ENCODE peak calls at places on chromosomes 16 and 17, in four cellular contexts. One of them, this sample, is unnamed.

GRCh38 chr16:9033125-9033830 is 58.2 kb upstream of the HAPSTR1 start:
- DNase-seq in HepG2: peak; percentile 76
- DNase-seq in K562: peak; percentile 50
- DNase-seq in A549: peak; percentile 81
- DNase-seq in this sample: no peak

GRCh38 chr17:4229627-4230026 is 34.2 kb downstream of the ANKFY1 start:
- DNase-seq in HepG2: no peak
- DNase-seq in K562: no peak
- DNase-seq in A549: no peak
- DNase-seq in this sample: no peak

GRCh38 chr16:85275533-85276249 is 163.4 kb upstream of the CIBAR2 start:
- DNase-seq in A549: peak; percentile 86
- DNase-seq in HepG2: peak; percentile 60
- DNase-seq in K562: peak; percentile 93
- DNase-seq in this sample: peak; percentile 96

GRCh38 chr17:4173771-4174170 is 30.8 kb downstream of the CYB5D2 start:
- DNase-seq in HepG2: no peak
- DNase-seq in K562: no peak
- DNase-seq in A549: no peak
- DNase-seq in this sample: no peak

GRCh38 chr17:6437466-6437865 is 2.5 kb upstream of the AIPL1 start:
- DNase-seq in K562: no peak
- DNase-seq in HepG2: no peak
- DNase-seq in A549: no peak
- DNase-seq in this sample: no peak

GRCh38 chr17:58325976-58326468 is 2.6 kb downstream of the TSPOAP1 start:
- DNase-seq in A549: no peak
- DNase-seq in HepG2: no peak
- DNase-seq in K562: no peak
- DNase-seq in this sample: no peak

GRCh38 chr17:40432864-40433528 is 10.3 kb upstream of the IGFBP4 start:
- DNase-seq in K562: peak; percentile 33
- DNase-seq in A549: no peak
- DNase-seq in HepG2: no peak
- DNase-seq in this sample: no peak

GRCh38 chr16:74724820-74725549 is 24.3 kb upstream of the MLKL start:
- DNase-seq in HepG2: no peak
- DNase-seq in K562: no peak
- DNase-seq in A549: no peak
- DNase-seq in this sample: no peak

GRCh38 chr16:15435216-15435864 is 952 bp downstream of the BMERB1 start:
- DNase-seq in K562: no peak
- DNase-seq in A549: no peak
- DNase-seq in HepG2: no peak
- DNase-seq in this sample: no peak

GRCh38 chr17:72376486-72377345 is 255.9 kb downstream of the SOX9 start:
- DNase-seq in HepG2: no peak
- DNase-seq in K562: no peak
- DNase-seq in A549: no peak
- DNase-seq in this sample: no peak

GRCh38 chr16:56985288-56985961 is 3.9 kb upstream of the NLRC5 start:
- DNase-seq in K562: no peak
- DNase-seq in HepG2: no peak
- DNase-seq in A549: peak; percentile 89
- DNase-seq in this sample: no peak

GRCh38 chr16:75266738-75267630 is 15.6 kb upstream of the BCAR1 start:
- DNase-seq in K562: no peak
- DNase-seq in HepG2: no peak
- DNase-seq in A549: no peak
- DNase-seq in this sample: no peak

GRCh38 chr16:5381481-5381880 is 283.9 kb upstream of the EEF2KMT start:
- DNase-seq in K562: no peak
- DNase-seq in HepG2: no peak
- DNase-seq in A549: no peak
- DNase-seq in this sample: no peak

GRCh38 chr17:75763613-75764416 is 1.2 kb downstream of the GALK1 start:
- DNase-seq in A549: no peak
- DNase-seq in HepG2: peak; percentile 74
- DNase-seq in K562: no peak
- DNase-seq in this sample: no peak

GRCh38 chr17:75764417-75764710 is 628 bp downstream of the GALK1 start:
- DNase-seq in A549: no peak
- DNase-seq in HepG2: no peak
- DNase-seq in K562: no peak
- DNase-seq in this sample: no peak

GRCh38 chr17:75762513-75763268 is 2.3 kb downstream of the GALK1 start:
- DNase-seq in K562: no peak
- DNase-seq in A549: no peak
- DNase-seq in HepG2: no peak
- DNase-seq in this sample: no peak

GRCh38 chr17:75764711-75765421 is at the start of gene GALK1:
- DNase-seq in A549: peak; percentile 81
- DNase-seq in HepG2: peak; percentile 59
- DNase-seq in K562: peak; percentile 89
- DNase-seq in this sample: no peak

DNA sequence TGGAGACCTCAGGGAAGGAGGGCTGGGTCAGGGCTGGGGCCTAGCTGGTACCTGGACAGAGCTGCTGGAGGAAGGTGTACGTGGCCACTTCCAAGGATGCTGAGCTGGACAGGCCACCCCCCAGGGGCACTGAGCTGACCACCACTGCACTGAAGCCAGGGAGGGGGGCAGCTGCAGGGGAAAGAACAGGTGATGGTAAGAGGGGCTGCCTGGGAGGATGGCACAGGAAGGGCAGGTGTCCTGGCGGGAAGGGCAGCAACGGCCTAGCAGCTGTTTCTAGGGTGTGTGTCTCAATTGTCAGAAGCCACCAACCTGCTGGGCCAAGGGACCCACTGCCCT is 1.8 kb downstream of the GALK1 start:
- DNase-seq in K562: no peak
- DNase-seq in A549: no peak
- DNase-seq in HepG2: no peak
- DNase-seq in this sample: no peak
- TF ChIP-seq RNF2 in K562: no peak
- TF ChIP-seq RNF2 in A549: no peak
- TF ChIP-seq RNF2 in HepG2: no peak
- TF ChIP-seq RNF2 in this sample: no peak

GRCh38 chr17:73388578-73388905 is 76.7 kb upstream of the CDC42EP4 start:
- DNase-seq in A549: no peak
- DNase-seq in HepG2: no peak
- DNase-seq in K562: no peak
- DNase-seq in this sample: no peak
- H3K4me3 ChIP-seq in A549: no peak overlapping the region
- H3K4me3 ChIP-seq in HepG2: no peak overlapping the region
- H3K4me3 ChIP-seq in K562: no peak overlapping the region
- H3K4me3 ChIP-seq in this sample: no peak overlapping the region

GRCh38 chr17:55433029-55433628 is 11.5 kb upstream of the MMD start:
- DNase-seq in K562: no peak
- DNase-seq in A549: peak; percentile 71
- DNase-seq in HepG2: peak; percentile 85
- DNase-seq in this sample: no peak

GRCh38 chr17:55435408-55435807 is 13.8 kb upstream of the MMD start:
- DNase-seq in A549: no peak
- DNase-seq in K562: no peak
- DNase-seq in HepG2: no peak
- DNase-seq in this sample: no peak

GRCh38 chr17:55434721-55435120 is 13.1 kb upstream of the MMD start:
- DNase-seq in A549: no peak
- DNase-seq in HepG2: no peak
- DNase-seq in K562: no peak
- DNase-seq in this sample: no peak

GRCh38 chr17:55432358-55433028 is 10.9 kb upstream of the MMD start:
- DNase-seq in K562: no peak
- DNase-seq in A549: no peak
- DNase-seq in HepG2: no peak
- DNase-seq in this sample: no peak

GRCh38 chr17:55433629-55434422 is 12.2 kb upstream of the MMD start:
- DNase-seq in K562: no peak
- DNase-seq in HepG2: peak; percentile 99
- DNase-seq in A549: peak; percentile 80
- DNase-seq in this sample: no peak
- TF ChIP-seq RNF2 in K562: no peak
- TF ChIP-seq RNF2 in HepG2: peak; percentile 22
- TF ChIP-seq RNF2 in A549: no peak
- TF ChIP-seq RNF2 in this sample: no peak

GRCh38 chr16:17252064-17252463 is 218.7 kb downstream of the XYLT1 start:
- DNase-seq in A549: no peak
- DNase-seq in K562: no peak
- DNase-seq in HepG2: no peak
- DNase-seq in this sample: no peak
- H3K4me3 ChIP-seq in A549: no peak overlapping the region
- H3K4me3 ChIP-seq in K562: no peak overlapping the region
- H3K4me3 ChIP-seq in HepG2: no peak overlapping the region
- H3K4me3 ChIP-seq in this sample: no peak overlapping the region

DNA sequence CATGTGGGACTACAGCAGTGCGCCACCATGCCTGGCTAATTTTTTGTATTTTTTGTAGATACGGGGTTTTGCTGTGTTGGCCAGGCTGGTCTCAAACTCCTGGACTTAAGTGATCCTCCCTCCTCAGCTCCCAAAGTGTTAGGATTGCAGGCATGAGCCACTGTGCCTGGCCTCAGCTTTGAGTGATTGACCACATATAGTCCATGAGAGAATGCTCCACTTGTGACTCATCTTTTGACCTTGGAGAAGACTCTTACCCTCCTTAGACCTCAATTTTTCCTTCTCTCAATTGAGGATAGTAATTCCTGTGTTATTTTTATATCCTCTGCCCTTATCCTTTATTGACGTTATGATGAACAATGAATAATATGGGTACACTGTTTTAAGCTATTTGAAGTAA is 30.9 kb upstream of the DUSP14 start:
- DNase-seq in A549: no peak
- DNase-seq in HepG2: no peak
- DNase-seq in K562: no peak
- DNase-seq in this sample: no peak
- TF ChIP-seq RNF2 in A549: no peak
- TF ChIP-seq RNF2 in HepG2: no peak
- TF ChIP-seq RNF2 in K562: no peak
- TF ChIP-seq RNF2 in this sample: no peak

GRCh38 chr16:589658-590159 is at the start of gene RAB40C:
- DNase-seq in K562: peak; percentile 98
- DNase-seq in A549: peak; percentile 93
- DNase-seq in HepG2: peak; percentile 93
- DNase-seq in this sample: peak; percentile 91

GRCh38 chr16:588639-588888 is 1.3 kb upstream of the RAB40C start:
- DNase-seq in K562: no peak
- DNase-seq in A549: no peak
- DNase-seq in HepG2: no peak
- DNase-seq in this sample: peak; percentile 71

GRCh38 chr16:590165-590874 is 454 bp downstream of the RAB40C start:
- DNase-seq in K562: peak; percentile 31
- DNase-seq in HepG2: no peak
- DNase-seq in A549: no peak
- DNase-seq in this sample: no peak

GRCh38 chr16:590875-591200 is 972 bp downstream of the RAB40C start:
- DNase-seq in K562: no peak
- DNase-seq in A549: no peak
- DNase-seq in HepG2: no peak
- DNase-seq in this sample: no peak

GRCh38 chr16:588889-589657 is 793 bp upstream of the RAB40C start:
- DNase-seq in K562: peak; percentile 95
- DNase-seq in HepG2: peak; percentile 89
- DNase-seq in A549: peak; percentile 81
- DNase-seq in this sample: peak; percentile 100
- H3K4me3 ChIP-seq in K562: peak overlapping the region; percentile 71
- H3K4me3 ChIP-seq in HepG2: peak overlapping the region; percentile 94
- H3K4me3 ChIP-seq in A549: peak overlapping the region; percentile 90
- H3K4me3 ChIP-seq in this sample: peak overlapping the region; percentile 94

DNA sequence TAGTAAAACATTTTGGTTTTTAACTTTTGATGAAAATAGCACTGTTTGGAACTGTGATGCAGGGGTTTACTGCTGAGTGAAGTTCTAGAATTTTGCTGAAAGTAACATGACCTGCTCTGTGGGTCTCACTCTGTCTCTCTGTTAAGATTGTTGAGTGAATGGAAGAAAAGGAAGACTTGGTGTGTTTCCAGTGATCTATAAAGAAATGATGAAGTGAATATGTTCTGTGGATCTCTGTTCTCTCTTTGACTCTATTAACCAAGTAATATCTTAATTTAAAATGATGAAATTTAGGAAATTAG is 148.4 kb downstream of the PRKCA start:
- DNase-seq in K562: no peak
- DNase-seq in A549: no peak
- DNase-seq in HepG2: no peak
- DNase-seq in this sample: no peak
- TF ChIP-seq RNF2 in K562: no peak
- TF ChIP-seq RNF2 in A549: no peak
- TF ChIP-seq RNF2 in HepG2: no peak
- TF ChIP-seq RNF2 in this sample: no peak

GRCh38 chr17:50201226-50201854 is at the start of gene COL1A1:
- DNase-seq in A549: no peak
- DNase-seq in K562: no peak
- DNase-seq in HepG2: no peak
- DNase-seq in this sample: no peak
- H3K4me3 ChIP-seq in A549: peak within 1 kb of the TSS; percentile 47
- H3K4me3 ChIP-seq in K562: peak within 1 kb of the TSS; percentile 41
- H3K4me3 ChIP-seq in HepG2: peak within 1 kb of the TSS; percentile 26
- H3K4me3 ChIP-seq in this sample: peak within 1 kb of the TSS; percentile 72

GRCh38 chr17:70808596-70808995 is 639.3 kb downstream of the KCNJ2 start:
- DNase-seq in HepG2: no peak
- DNase-seq in A549: peak; percentile 3
- DNase-seq in K562: no peak
- DNase-seq in this sample: no peak
- TF ChIP-seq RNF2 in HepG2: no peak
- TF ChIP-seq RNF2 in A549: no peak
- TF ChIP-seq RNF2 in K562: no peak
- TF ChIP-seq RNF2 in this sample: no peak

GRCh38 chr16:89478576-89479221 is 11.7 kb downstream of the ANKRD11 start:
- DNase-seq in A549: no peak
- DNase-seq in K562: no peak
- DNase-seq in HepG2: peak; percentile 84
- DNase-seq in this sample: no peak
- H3K4me3 ChIP-seq in A549: no peak overlapping the region
- H3K4me3 ChIP-seq in K562: no peak overlapping the region
- H3K4me3 ChIP-seq in HepG2: no peak overlapping the region
- H3K4me3 ChIP-seq in this sample: no peak overlapping the region

This sample was measured in H1.